ENCODE peak calls at places on chromosome 9, in four cellular contexts. S is fibroblast of lung, D is H9, L is GM23248. X is an unnamed sample.

GRCh38 chr9:118594428-118594827 is 774.8 kb downstream of the BRINP1 start:
- DNase-seq in D (no peak), S (no peak), L (no peak), X (no peak)

GRCh38 chr9:117276444-117276843 is 138.4 kb downstream of the ASTN2 start:
- DNase-seq in S (no peak), L (no peak), D (no peak), X (no peak)

GRCh38 chr9:94656976-94657375 is 17.7 kb upstream of the FBP1 start:
- DNase-seq in L (no peak), D (no peak), S (no peak), X (no peak)

GRCh38 chr9:136939996-136940525 is 4.5 kb downstream of the FBXW5 start:
- DNase-seq in S (no peak), L (no peak), D (no peak), X (no peak)

GRCh38 chr9:108742191-108742590 is 113.6 kb downstream of the ACTL7B start:
- DNase-seq in L (no peak), D (no peak), S (no peak), X (no peak)

GRCh38 chr9:134895849-134896833 is 15.5 kb downstream of the FCN2 start:
- DNase-seq in D (no peak), L (peak), S (peak), X (peak)

GRCh38 chr9:69027355-69028097 is 8.0 kb upstream of the FXN start:
- DNase-seq in L (peak), D (peak), S (peak), X (peak)

GRCh38 chr9:73199886-73200285 is 48.2 kb downstream of the ANXA1 start:
- DNase-seq in D (peak), L (no peak), S (peak), X (no peak)

GRCh38 chr9:31799953-31800609 is 584.4 kb upstream of the ACO1 start:
- DNase-seq in S (peak), D (peak), L (peak), X (peak)

GRCh38 chr9:108838017-108838416 is 17.8 kb downstream of the ACTL7B start:
- DNase-seq in L (peak), D (no peak), S (peak), X (peak)

GRCh38 chr9:137339606-137340462 is 37.8 kb upstream of the NRARP start:
- DNase-seq in S (no peak), D (no peak), L (no peak), X (no peak)

GRCh38 chr9:79731483-79731882 is 159.7 kb downstream of the TLE4 start:
- DNase-seq in D (no peak), L (no peak), S (no peak), X (no peak)

GRCh38 chr9:110116543-110116885 is 91.4 kb downstream of the C9orf152 start:
- DNase-seq in S (peak), D (no peak), L (peak), X (peak)

GRCh38 chr9:5749306-5749705 is 83.6 kb downstream of the ERMP1 start:
- DNase-seq in S (no peak), D (no peak), L (no peak), X (no peak)

GRCh38 chr9:86471501-86471900 is 117.3 kb upstream of the TUT7 start:
- DNase-seq in L (no peak), S (no peak), D (no peak), X (no peak)

GRCh38 chr9:130352081-130352480 is 86.5 kb downstream of the HMCN2 start:
- DNase-seq in S (no peak), L (no peak), D (no peak), X (no peak)

GRCh38 chr9:84939766-84940165 is 270.2 kb downstream of the NTRK2 start:
- DNase-seq in L (peak), S (no peak), D (no peak), X (no peak)

GRCh38 chr9:92265159-92265558 is 28.3 kb downstream of the IARS1 start:
- DNase-seq in L (peak), D (no peak), S (peak), X (peak)

GRCh38 chr9:113488071-113488470 is 24.5 kb downstream of the RGS3 start:
- DNase-seq in D (no peak), L (no peak), S (no peak), X (no peak)

GRCh38 chr9:75265525-75265972 is 177.2 kb downstream of the OSTF1 start:
- DNase-seq in D (peak), L (peak), S (peak), X (peak)

GRCh38 chr9:108474356-108474755 is 381.4 kb downstream of the ACTL7B start:
- DNase-seq in L (no peak), S (no peak), D (no peak), X (peak)

GRCh38 chr9:99825158-99826046 is 3.7 kb downstream of the NR4A3 start:
- DNase-seq in L (no peak), D (peak), S (no peak), X (no peak)

GRCh38 chr9:110744753-110745522 is 76.3 kb downstream of the MUSK start:
- DNase-seq in D (no peak), L (peak), S (peak), X (peak)

GRCh38 chr9:68844196-68844595 is 139.2 kb downstream of the PIP5K1B start:
- DNase-seq in S (no peak), L (no peak), D (no peak), X (no peak)

GRCh38 chr9:967851-968641 is 8.4 kb upstream of the DMRT3 start:
- DNase-seq in L (peak), S (no peak), D (peak), X (no peak)

GRCh38 chr9:20395671-20396070 is 226.6 kb downstream of the MLLT3 start:
- DNase-seq in L (no peak), S (no peak), D (no peak), X (no peak)

GRCh38 chr9:76891874-76892273 is 14.0 kb downstream of the PRUNE2 start:
- DNase-seq in L (no peak), S (no peak), D (no peak), X (no peak)

GRCh38 chr9:96453625-96454024 is 3.7 kb downstream of the HABP4 start:
- DNase-seq in D (no peak), S (peak), L (peak), X (peak)

GRCh38 chr9:19174127-19174921 is 47.0 kb upstream of the PLIN2 start:
- DNase-seq in L (peak), D (peak), S (peak), X (peak)

GRCh38 chr9:137029058-137029922 is 1.3 kb upstream of the ABCA2 start:
- DNase-seq in S (peak), L (peak), D (peak), X (peak)

GRCh38 chr9:113363336-113363735 is 13.4 kb downstream of the HDHD3 start:
- DNase-seq in D (no peak), S (no peak), L (no peak), X (no peak)

GRCh38 chr9:84337252-84337651 is 3.3 kb downstream of the SLC28A3 start:
- DNase-seq in S (no peak), D (no peak), L (no peak), X (no peak)

GRCh38 chr9:37710039-37710438 is 43.6 kb upstream of the TRMT10B start:
- DNase-seq in D (no peak), S (no peak), L (no peak), X (no peak)

GRCh38 chr9:71762900-71763653 is 5.2 kb downstream of the CEMIP2 start:
- DNase-seq in D (no peak), L (peak), S (peak), X (peak)

GRCh38 chr9:71765693-71766092 is 2.6 kb downstream of the CEMIP2 start:
- DNase-seq in D (no peak), S (peak), L (peak), X (no peak)

GRCh38 chr9:71763752-71764332 is 4.5 kb downstream of the CEMIP2 start:
- DNase-seq in S (peak), D (no peak), L (peak), X (peak)

GRCh38 chr9:71766663-71767062 is 1.6 kb downstream of the CEMIP2 start:
- DNase-seq in L (no peak), S (no peak), D (no peak), X (no peak)

GRCh38 chr9:71764438-71764837 is 3.9 kb downstream of the CEMIP2 start:
- DNase-seq in L (no peak), S (no peak), D (no peak), X (no peak)
- H2AFZ ChIP-seq in L (no peak), S (no peak), D (no peak), X (no peak)

DNA sequence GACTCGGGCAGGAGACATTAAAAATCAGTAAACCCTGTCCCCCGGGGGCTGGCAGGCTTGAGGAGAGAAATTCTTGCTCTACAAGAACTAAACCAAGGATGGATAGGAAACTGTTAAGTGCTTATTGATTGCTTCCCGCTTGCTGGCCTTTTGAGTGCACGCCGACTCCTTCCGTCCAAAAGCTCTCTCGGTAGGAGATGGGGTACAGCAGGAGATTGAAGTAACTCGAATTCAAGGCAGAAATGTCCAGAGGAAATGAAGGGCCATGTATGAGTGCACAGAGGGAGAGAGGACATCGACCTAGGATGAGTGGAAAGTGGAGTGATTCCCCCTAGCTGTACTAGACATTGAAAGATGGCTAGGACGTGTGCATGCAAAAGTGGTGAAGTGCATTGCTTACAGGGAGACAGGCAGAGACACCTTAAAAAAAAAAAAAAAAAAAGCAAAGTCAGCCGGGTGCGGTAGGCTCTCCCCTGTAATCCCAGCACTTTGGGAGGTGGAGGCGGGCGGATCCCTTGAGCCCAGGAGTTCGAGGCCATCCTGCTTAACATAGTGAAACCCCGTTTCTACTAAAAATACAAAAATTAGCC is 962 bp downstream of the RECK start:
- DNase-seq in D (no peak), L (peak), S (peak), X (peak)
- H2AFZ ChIP-seq in D (no peak), L (peak), S (peak), X (peak)

GRCh38 chr9:16134351-16134750 is 581.5 kb downstream of the CCDC171 start:
- DNase-seq in S (no peak), D (no peak), L (peak), X (no peak)
- H2AFZ ChIP-seq in S (no peak), D (no peak), L (no peak), X (no peak)

GRCh38 chr9:4258321-4259093 is 41.4 kb downstream of the GLIS3 start:
- DNase-seq in D (no peak), L (peak), S (no peak), X (peak)
- H2AFZ ChIP-seq in D (peak), L (peak), S (no peak), X (no peak)

GRCh38 chr9:129327552-129328283 is 149.7 kb upstream of the IER5L start:
- DNase-seq in D (no peak), S (no peak), L (no peak), X (no peak)

GRCh38 chr9:129330711-129331279 is 152.7 kb upstream of the IER5L start:
- DNase-seq in S (peak), D (no peak), L (peak), X (no peak)

GRCh38 chr9:129331366-129331765 is 153.3 kb upstream of the IER5L start:
- DNase-seq in L (peak), S (no peak), D (no peak), X (no peak)

GRCh38 chr9:129326061-129327005 is 148.3 kb upstream of the IER5L start:
- DNase-seq in S (no peak), D (no peak), L (no peak), X (no peak)

DNA sequence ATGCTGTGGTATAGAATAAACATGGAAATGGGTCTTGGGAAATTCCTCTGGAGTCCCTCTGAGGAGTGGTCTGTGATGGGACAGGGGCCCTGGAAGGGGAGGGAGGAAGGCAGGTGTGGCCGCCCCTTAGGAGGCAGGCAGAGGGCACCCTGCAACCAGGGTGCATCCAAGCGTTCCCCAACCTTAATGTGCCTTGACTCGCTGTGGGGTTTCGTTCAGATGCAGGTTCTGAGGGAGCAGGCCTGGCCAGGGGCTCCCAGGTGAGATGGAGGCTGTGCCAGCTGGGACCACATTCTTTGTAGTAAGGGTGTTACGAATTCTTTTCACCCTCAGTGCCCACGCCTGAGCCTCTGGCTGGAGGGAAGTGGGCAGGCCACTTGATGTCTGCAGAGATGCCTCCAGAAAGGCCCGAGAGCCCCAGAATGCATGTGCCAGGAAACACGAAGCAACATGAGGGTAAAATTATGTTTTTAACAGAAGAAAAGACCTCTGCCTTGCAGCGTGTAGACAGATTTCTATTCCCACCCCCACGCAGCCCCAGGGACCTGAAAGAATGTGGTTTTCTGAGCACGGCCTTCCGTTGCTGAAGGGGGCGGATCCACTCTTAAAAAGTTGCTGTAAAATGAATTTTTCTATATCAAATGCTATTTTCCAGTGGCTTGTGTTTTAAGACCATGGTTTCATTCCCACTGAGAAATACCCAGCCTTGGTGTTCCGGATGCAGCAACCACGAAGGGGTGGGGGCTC is 150.5 kb upstream of the IER5L start:
- DNase-seq in L (peak), D (no peak), S (no peak), X (no peak)
- H2AFZ ChIP-seq in L (no peak), D (no peak), S (no peak), X (no peak)

DNA sequence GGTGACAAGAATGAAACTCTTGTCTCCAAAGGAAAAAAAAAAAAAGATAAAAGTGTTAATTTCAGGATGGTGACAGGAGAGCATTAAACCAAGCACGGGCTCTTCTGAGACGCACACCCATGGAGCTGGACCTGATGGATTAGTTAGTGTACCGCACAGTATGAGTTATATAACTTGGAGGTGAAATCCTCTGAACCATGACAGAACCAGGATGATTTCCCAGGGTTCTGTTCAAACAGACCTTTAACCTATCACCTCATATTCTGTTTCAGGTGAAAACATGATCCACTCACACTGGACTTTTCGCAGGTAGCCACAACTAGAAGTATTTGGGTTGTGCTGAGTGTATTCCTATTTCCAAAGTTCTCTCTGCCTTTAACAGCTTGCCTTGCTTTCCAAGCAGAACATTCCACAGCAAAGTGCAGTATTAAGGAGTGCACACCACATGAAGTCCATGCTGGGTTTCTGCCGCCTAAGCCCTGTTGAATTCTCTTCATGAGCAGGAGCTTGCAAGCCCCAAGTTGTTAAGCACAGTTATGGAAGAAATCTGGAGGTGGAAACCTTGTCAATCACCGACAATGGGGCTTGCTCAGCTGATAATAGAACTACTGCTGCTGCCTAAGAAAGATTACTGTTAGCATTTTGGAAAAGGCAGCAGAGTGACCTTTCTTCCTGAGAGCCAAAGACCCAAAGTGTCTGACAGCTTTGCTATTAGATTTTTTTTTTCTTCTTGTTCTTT is 461.7 kb downstream of the TLE1 start:
- DNase-seq in D (no peak), L (no peak), S (no peak), X (no peak)
- H2AFZ ChIP-seq in D (no peak), L (no peak), S (no peak), X (no peak)

X was measured in mesenchymal stem cell.